ENCODE peak calls at places on chromosomes 16 and 17, in seven cellular contexts. K is aorta; L is mammary epithelial cell; B is left ventricle myocardium inferior; E is CD8-positive, alpha-beta memory T cell; P is suprapubic skin; Z is hepatocyte. U is an unnamed sample. For H3K27me3, the result is how much of the 10 kb centered on the place peaks cover.

GRCh38 chr17:2700491-2701141 is 10.9 kb downstream of the CLUH start:
- DNase-seq in K (peak), L (no peak), B (peak), E (peak), P (peak), Z (no peak), U (no peak)

GRCh38 chr17:30347488-30347887 is 13.6 kb upstream of the TMIGD1 start:
- DNase-seq in K (no peak), L (no peak), B (no peak), E (no peak), P (no peak), Z (no peak), U (no peak)

GRCh38 chr17:62692721-62693431 is 65.4 kb downstream of the MRC2 start:
- DNase-seq in K (no peak), L (no peak), B (no peak), E (no peak), P (peak), Z (no peak), U (peak)

GRCh38 chr17:66746736-66747135 is 88.2 kb upstream of the CACNG5 start:
- DNase-seq in K (no peak), L (no peak), B (no peak), E (no peak), P (no peak), Z (no peak), U (no peak)

GRCh38 chr16:8848939-8849391 is 19.8 kb downstream of the CARHSP1 start:
- DNase-seq in K (no peak), L (peak), B (no peak), E (no peak), P (no peak), Z (no peak), U (peak)

GRCh38 chr16:16149710-16150116 is 73.6 kb downstream of the ABCC6 start:
- DNase-seq in K (no peak), L (no peak), B (no peak), E (no peak), P (no peak), Z (no peak), U (no peak)

GRCh38 chr17:8849311-8850041 is 18.0 kb downstream of the PIK3R6 start:
- DNase-seq in K (no peak), L (no peak), B (no peak), E (no peak), P (no peak), Z (no peak), U (no peak)

GRCh38 chr17:72206376-72206775 is 85.6 kb downstream of the SOX9 start:
- DNase-seq in K (no peak), L (no peak), B (no peak), E (no peak), P (no peak), Z (no peak), U (no peak)

GRCh38 chr16:12898556-12898955 is 2.8 kb upstream of the SHISA9 start:
- DNase-seq in K (no peak), L (no peak), B (no peak), E (no peak), P (no peak), Z (peak), U (no peak)

GRCh38 chr16:86213427-86214205 is 296.7 kb upstream of the FOXF1 start:
- DNase-seq in K (no peak), L (no peak), B (no peak), E (no peak), P (no peak), Z (no peak), U (no peak)

GRCh38 chr16:16146380-16147315 is 76.6 kb downstream of the ABCC6 start:
- DNase-seq in K (no peak), L (no peak), B (no peak), E (no peak), P (no peak), Z (no peak), U (no peak)

GRCh38 chr16:69160192-69160591 is 26.8 kb upstream of the SNTB2 start:
- DNase-seq in K (no peak), L (no peak), B (no peak), E (no peak), P (no peak), Z (no peak), U (no peak)

GRCh38 chr16:81939164-81940067 is 71.9 kb downstream of the SDR42E1 start:
- DNase-seq in K (no peak), L (no peak), B (no peak), E (no peak), P (no peak), Z (no peak), U (no peak)

GRCh38 chr17:73492802-73493139 is 151.5 kb downstream of the SDK2 start:
- DNase-seq in K (no peak), L (no peak), B (no peak), E (no peak), P (no peak), Z (no peak), U (no peak)

GRCh38 chr17:80453126-80453979 is 23.1 kb downstream of the NPTX1 start:
- DNase-seq in K (no peak), L (no peak), B (no peak), E (no peak), P (no peak), Z (no peak), U (no peak)

GRCh38 chr16:9034056-9034455 is 57.4 kb upstream of the HAPSTR1 start:
- DNase-seq in K (no peak), L (no peak), B (no peak), E (no peak), P (no peak), Z (no peak), U (no peak)

GRCh38 chr17:63382826-63383225 is 63.3 kb downstream of the CYB561 start:
- DNase-seq in K (no peak), L (no peak), B (no peak), E (no peak), P (no peak), Z (no peak), U (peak)

GRCh38 chr16:80107900-80108299 is 432.9 kb upstream of the DYNLRB2 start:
- DNase-seq in K (no peak), L (peak), B (no peak), E (no peak), P (no peak), Z (no peak), U (no peak)

GRCh38 chr16:27703545-27703944 is 153.6 kb downstream of the KATNIP start:
- DNase-seq in K (no peak), L (no peak), B (no peak), E (no peak), P (peak), Z (no peak), U (peak)

GRCh38 chr17:73378974-73379470 is 67.2 kb upstream of the CDC42EP4 start:
- DNase-seq in K (no peak), L (no peak), B (no peak), E (no peak), P (no peak), Z (no peak), U (no peak)

GRCh38 chr17:3030096-3030495 is 33.3 kb downstream of the OR1D5 start:
- DNase-seq in K (no peak), L (no peak), B (no peak), E (no peak), P (no peak), Z (no peak), U (peak)

GRCh38 chr16:68310441-68311315 is at the start of the genes PRMT7 and SLC7A6OS:
- DNase-seq in K (peak), L (peak), B (peak), E (peak), P (peak), Z (peak), U (peak)

GRCh38 chr16:68893710-68894705 is 50.7 kb downstream of the TANGO6 start:
- DNase-seq in K (no peak), L (no peak), B (peak), E (no peak), P (no peak), Z (peak), U (no peak)

GRCh38 chr17:10205549-10206185 is 7.3 kb upstream of the GAS7 start:
- DNase-seq in K (no peak), L (no peak), B (no peak), E (no peak), P (no peak), Z (no peak), U (no peak)

GRCh38 chr17:10652984-10653680 is 4.0 kb downstream of the MYH3 start:
- DNase-seq in K (no peak), L (no peak), B (no peak), E (no peak), P (no peak), Z (no peak), U (no peak)

GRCh38 chr17:62627219-62627903 is at the start of gene MRC2:
- DNase-seq in K (peak), L (peak), B (peak), E (no peak), P (no peak), Z (peak), U (peak)

GRCh38 chr17:58382108-58382884 is 30.3 kb upstream of the SUPT4H1 start:
- DNase-seq in K (no peak), L (no peak), B (no peak), E (no peak), P (no peak), Z (no peak), U (no peak)

GRCh38 chr16:85210423-85211169 is 98.3 kb upstream of the CIBAR2 start:
- DNase-seq in K (no peak), L (peak), B (no peak), E (no peak), P (no peak), Z (no peak), U (peak)

GRCh38 chr16:68995011-68995504 is 110.4 kb upstream of the HAS3 start:
- DNase-seq in K (no peak), L (peak), B (no peak), E (no peak), P (no peak), Z (peak), U (peak)

GRCh38 chr17:81510798-81511549 is 1.6 kb downstream of the ACTG1 start:
- DNase-seq in K (no peak), L (no peak), B (no peak), E (peak), P (no peak), Z (no peak), U (peak)

GRCh38 chr17:57889892-57890856 is 40.3 kb upstream of the MRPS23 start:
- DNase-seq in K (peak), L (peak), B (peak), E (no peak), P (peak), Z (no peak), U (peak)

GRCh38 chr16:82782715-82783251 is 156.0 kb downstream of the CDH13 start:
- DNase-seq in K (no peak), L (no peak), B (peak), E (no peak), P (peak), Z (peak), U (no peak)

GRCh38 chr16:15466886-15467781 is 32.7 kb downstream of the BMERB1 start:
- DNase-seq in K (no peak), L (no peak), B (no peak), E (no peak), P (no peak), Z (no peak), U (no peak)

GRCh38 chr16:56617212-56618085 is 8.1 kb upstream of the MT1E start:
- DNase-seq in K (peak), L (peak), B (peak), E (peak), P (no peak), Z (peak), U (peak)

GRCh38 chr17:33014751-33015150 is 23.1 kb downstream of the SPACA3 start:
- DNase-seq in K (no peak), L (no peak), B (no peak), E (no peak), P (no peak), Z (peak), U (no peak)

GRCh38 chr17:36839256-36839655 is 98.0 kb upstream of the LHX1 start:
- DNase-seq in K (no peak), L (no peak), B (no peak), E (no peak), P (no peak), Z (no peak), U (no peak)

GRCh38 chr17:36844601-36845000 is 92.7 kb upstream of the LHX1 start:
- DNase-seq in K (no peak), L (no peak), B (no peak), E (no peak), P (no peak), Z (no peak), U (no peak)

GRCh38 chr17:36840796-36841195 is 96.5 kb upstream of the LHX1 start:
- DNase-seq in K (no peak), L (no peak), B (no peak), E (no peak), P (no peak), Z (no peak), U (no peak)

GRCh38 chr17:36844013-36844412 is 93.3 kb upstream of the LHX1 start:
- DNase-seq in K (no peak), L (no peak), B (no peak), E (no peak), P (no peak), Z (no peak), U (no peak)

DNA sequence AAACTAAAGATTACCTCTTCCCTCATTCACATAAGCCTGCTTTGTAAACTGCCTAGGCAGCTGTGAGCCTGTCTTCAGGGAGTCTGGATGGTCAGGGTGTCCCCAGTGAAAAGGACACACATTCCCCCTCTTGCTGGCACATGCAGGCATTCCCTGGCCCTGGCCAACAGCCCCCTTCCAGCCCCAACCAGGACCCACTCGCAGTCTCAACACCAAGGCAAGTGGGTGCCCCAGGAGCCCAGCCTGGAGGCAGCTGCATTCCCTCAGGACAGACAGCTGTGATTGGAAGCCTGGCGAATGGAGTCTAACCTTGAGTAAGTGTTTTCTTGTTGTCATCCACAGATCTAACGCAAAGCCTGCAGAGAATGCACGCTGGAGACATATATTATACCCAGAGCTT is 95.0 kb upstream of the LHX1 start:
- DNase-seq in K (no peak), L (no peak), B (no peak), E (no peak), P (no peak), Z (no peak), U (no peak)
- H3K27me3 ChIP-seq in K (under half), L (under half), B (half or more), E (under half), P (half or more), Z (under half), U (half or more)

GRCh38 chr17:35745749-35746320 is 7.2 kb downstream of the GAS2L2 start:
- DNase-seq in K (no peak), L (no peak), B (no peak), E (no peak), P (no peak), Z (no peak), U (no peak)
- H3K27me3 ChIP-seq in K (under half), L (under half), B (half or more), E (under half), P (half or more), Z (under half), U (half or more)

GRCh38 chr17:46817901-46818209 is 637 bp downstream of the WNT3 start:
- DNase-seq in K (no peak), L (no peak), B (no peak), E (no peak), P (no peak), Z (no peak), U (no peak)
- H3K27me3 ChIP-seq in K (under half), L (under half), B (half or more), E (half or more), P (half or more), Z (half or more), U (half or more)

GRCh38 chr17:68598545-68598961 is 2.6 kb downstream of the FAM20A start:
- DNase-seq in K (no peak), L (no peak), B (no peak), E (no peak), P (no peak), Z (no peak), U (no peak)

GRCh38 chr17:68600123-68600880 is 865 bp downstream of the FAM20A start:
- DNase-seq in K (peak), L (peak), B (peak), E (no peak), P (peak), Z (peak), U (peak)

GRCh38 chr17:68598074-68598473 is 3.1 kb downstream of the FAM20A start:
- DNase-seq in K (no peak), L (no peak), B (no peak), E (no peak), P (no peak), Z (no peak), U (no peak)

GRCh38 chr17:68599873-68600122 is 1.4 kb downstream of the FAM20A start:
- DNase-seq in K (no peak), L (no peak), B (peak), E (no peak), P (no peak), Z (no peak), U (no peak)

GRCh38 chr17:68599091-68599872 is 1.9 kb downstream of the FAM20A start:
- DNase-seq in K (no peak), L (no peak), B (no peak), E (no peak), P (no peak), Z (peak), U (no peak)
- H3K27me3 ChIP-seq in K (under half), L (under half), B (under half), E (under half), P (under half), Z (under half), U (under half)

GRCh38 chr16:24279982-24280381 is 23.8 kb downstream of the CACNG3 start:
- DNase-seq in K (no peak), L (no peak), B (no peak), E (no peak), P (no peak), Z (no peak), U (no peak)
- H3K27me3 ChIP-seq in K (under half), L (under half), B (under half), E (under half), P (under half), Z (under half), U (under half)

DNA sequence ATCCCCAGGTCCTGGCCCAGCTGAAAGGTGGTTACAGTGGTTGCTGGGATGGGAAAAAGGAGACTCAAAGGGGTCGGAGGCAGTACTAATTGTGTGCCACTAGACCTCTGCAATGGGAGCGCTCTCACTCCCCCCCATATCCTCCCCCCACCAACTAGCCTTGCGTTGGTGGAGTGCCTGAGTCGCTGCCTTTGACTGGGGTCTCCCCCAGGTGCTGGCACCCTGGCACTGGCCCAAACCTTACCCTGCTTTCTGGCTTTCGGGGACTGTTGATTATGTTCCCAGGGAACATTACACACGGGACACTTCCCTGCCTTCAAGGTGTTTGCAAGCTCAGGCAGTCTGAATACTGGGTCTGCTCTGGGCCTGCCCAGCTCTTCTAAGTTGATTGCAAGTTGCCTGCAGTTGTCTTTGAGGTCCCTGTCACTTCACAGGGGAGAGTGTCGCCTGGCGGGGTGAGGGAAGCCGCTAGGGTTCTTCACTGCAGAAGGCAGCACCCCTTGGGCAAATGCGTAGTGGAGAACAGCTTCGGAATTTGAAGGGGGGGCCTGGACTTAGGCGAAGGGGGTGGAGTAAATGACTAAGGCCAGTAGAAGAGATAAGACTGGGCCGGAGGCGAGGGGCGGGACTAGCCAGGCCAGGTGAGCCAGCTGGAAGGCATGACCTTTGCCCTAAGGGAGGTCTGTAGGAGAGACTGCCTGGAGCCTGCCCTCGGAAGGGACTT is 98.0 kb downstream of the RAB11FIP4 start:
- DNase-seq in K (no peak), L (no peak), B (no peak), E (no peak), P (no peak), Z (peak), U (no peak)
- H3K27me3 ChIP-seq in K (under half), L (under half), B (half or more), E (under half), P (under half), Z (under half), U (half or more)

GRCh38 chr16:66175580-66175979 is 190.9 kb upstream of the CDH5 start:
- DNase-seq in K (no peak), L (no peak), B (no peak), E (no peak), P (no peak), Z (no peak), U (no peak)

GRCh38 chr16:66175058-66175457 is 191.4 kb upstream of the CDH5 start:
- DNase-seq in K (no peak), L (no peak), B (no peak), E (no peak), P (no peak), Z (no peak), U (no peak)

GRCh38 chr16:66171578-66171977 is 194.9 kb upstream of the CDH5 start:
- DNase-seq in K (no peak), L (no peak), B (no peak), E (no peak), P (no peak), Z (no peak), U (no peak)

GRCh38 chr16:66176731-66177130 is 189.8 kb upstream of the CDH5 start:
- DNase-seq in K (no peak), L (no peak), B (no peak), E (no peak), P (no peak), Z (no peak), U (no peak)

DNA sequence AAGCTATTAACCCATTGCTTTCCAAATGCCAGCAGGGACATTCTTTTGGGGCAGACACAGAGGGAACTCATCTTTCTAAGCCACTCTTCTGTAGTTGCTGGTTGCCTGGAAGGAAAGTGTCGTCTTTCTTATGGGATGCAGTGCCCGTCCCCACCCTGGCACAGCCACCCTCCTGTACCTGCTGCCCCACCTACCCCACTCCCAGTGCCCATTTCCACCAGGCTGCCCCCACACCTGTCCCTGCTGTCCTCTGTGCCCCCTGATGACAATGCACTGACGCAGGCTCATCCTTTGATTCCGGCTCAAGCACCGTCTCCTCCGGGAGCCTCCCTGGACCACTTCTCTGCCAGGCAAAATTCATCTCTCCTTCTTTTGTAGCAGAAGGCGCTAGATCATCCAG is 190.4 kb upstream of the CDH5 start:
- DNase-seq in K (no peak), L (no peak), B (no peak), E (no peak), P (no peak), Z (no peak), U (no peak)
- H3K27me3 ChIP-seq in K (under half), L (under half), B (under half), E (under half), P (under half), Z (under half), U (under half)

DNA sequence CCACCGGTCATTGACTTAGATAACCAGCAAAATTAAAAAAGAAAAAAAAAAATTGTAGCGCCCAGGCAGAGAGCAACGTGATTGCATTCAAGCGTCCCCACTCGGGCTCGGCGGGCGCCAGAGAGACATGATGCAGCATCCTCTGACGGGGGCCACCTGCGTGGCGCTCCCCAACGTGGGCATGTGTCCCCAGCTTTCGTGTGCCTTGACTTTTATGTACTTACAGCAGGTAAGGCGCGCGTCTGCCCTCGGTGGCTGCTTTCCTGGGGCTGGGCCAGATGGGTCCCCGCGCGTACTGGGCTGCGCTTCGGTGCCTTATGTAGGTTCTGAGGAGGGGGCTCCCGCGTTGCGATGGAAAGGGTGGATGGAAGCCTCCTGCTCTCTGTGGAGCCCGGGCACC is 28.4 kb upstream of the RBFOX1 start:
- DNase-seq in K (no peak), L (no peak), B (no peak), E (no peak), P (no peak), Z (no peak), U (no peak)
- H3K27me3 ChIP-seq in K (under half), L (under half), B (under half), E (under half), P (under half), Z (half or more), U (under half)

GRCh38 chr17:4588391-4588790 is 4.1 kb downstream of the SMTNL2 start:
- DNase-seq in K (peak), L (no peak), B (peak), E (no peak), P (no peak), Z (no peak), U (no peak)
- H3K27me3 ChIP-seq in K (under half), L (under half), B (under half), E (under half), P (under half), Z (under half), U (under half)